ENCODE peak calls at places on chromosomes 1 and 21, in nine cellular contexts. F is fibroblast of gingiva; Q is fibroblast of the aortic adventitia; V is Jurkat, Clone E6-1; W is choroid plexus epithelial cell; P is KG1; X is H9; T is GM13977; M is Panc1. A is an unnamed sample.

GRCh38 chr1:96515430-96515829 is 206.2 kb upstream of the PTBP2 start:
- DNase-seq in F (no peak), Q (no peak), V (no peak), W (no peak), P (no peak), X (no peak), T (no peak), M (no peak), A (no peak)

GRCh38 chr1:37808369-37809319 is 636 bp upstream of the YRDC start:
- DNase-seq in F (peak), Q (peak), V (no peak), W (peak), P (no peak), X (peak), T (peak), M (no peak), A (peak)

GRCh38 chr1:68464891-68465290 is 15.1 kb upstream of the RPE65 start:
- DNase-seq in F (no peak), Q (no peak), V (no peak), W (peak), P (no peak), X (peak), T (no peak), M (no peak), A (no peak)

GRCh38 chr1:201745023-201745422 is 83.9 kb upstream of the IPO9 start:
- DNase-seq in F (peak), Q (peak), V (no peak), W (peak), P (no peak), X (no peak), T (no peak), M (no peak), A (no peak)

GRCh38 chr1:28580706-28581530 is 11.1 kb upstream of the RAB42 start:
- DNase-seq in F (peak), Q (peak), V (peak), W (peak), P (no peak), X (no peak), T (peak), M (no peak), A (peak)

GRCh38 chr21:42092805-42093590 is 21.9 kb downstream of the UMODL1 start:
- DNase-seq in F (no peak), Q (no peak), V (no peak), W (no peak), P (no peak), X (no peak), T (no peak), M (no peak), A (no peak)

GRCh38 chr1:81305997-81306452 is 494.7 kb upstream of the ADGRL2 start:
- DNase-seq in F (peak), Q (peak), V (peak), W (peak), P (peak), X (no peak), T (peak), M (peak), A (peak)

GRCh38 chr1:224759570-224760562 is 143.7 kb downstream of the CNIH3 start:
- DNase-seq in F (peak), Q (peak), V (no peak), W (no peak), P (no peak), X (no peak), T (no peak), M (no peak), A (no peak)

GRCh38 chr1:244876228-244876910 is 12.0 kb upstream of the HNRNPU start:
- DNase-seq in F (no peak), Q (no peak), V (no peak), W (no peak), P (no peak), X (no peak), T (no peak), M (no peak), A (no peak)

GRCh38 chr1:200923607-200924006 is 28.9 kb downstream of the INAVA start:
- DNase-seq in F (no peak), Q (no peak), V (no peak), W (peak), P (no peak), X (no peak), T (no peak), M (no peak), A (no peak)